ENCODE peak calls at places on chromosomes 16 and 17, in eight cellular contexts. A is fibroblast of lung; N is fibroblast of villous mesenchyme; K is NB4; S is Peyer's patch; W is fibroblast of the aortic adventitia; J is WTC11; D is CD4-positive, alpha-beta T cell. Z is an unnamed sample.

GRCh38 chr16:75198135-75198600 is 8.8 kb downstream of the CTRB2 start:
- DNase-seq in A (peak), N (peak), K (no peak), S (no peak), W (peak), J (no peak), D (no peak), Z (no peak)

GRCh38 chr17:76585649-76586593 is at the start of gene ST6GALNAC2:
- DNase-seq in A (peak), N (peak), K (peak), S (peak), W (no peak), J (peak), D (peak), Z (peak)

GRCh38 chr16:2966043-2966802 is 2.1 kb downstream of the KREMEN2 start:
- DNase-seq in A (no peak), N (no peak), K (no peak), S (no peak), W (no peak), J (peak), D (no peak), Z (peak)

GRCh38 chr16:13036600-13036999 is 135.2 kb downstream of the SHISA9 start:
- DNase-seq in A (peak), N (peak), K (peak), S (no peak), W (peak), J (peak), D (peak), Z (no peak)

GRCh38 chr17:14038206-14038605 is 31.1 kb upstream of the COX10 start:
- DNase-seq in A (peak), N (peak), K (no peak), S (no peak), W (peak), J (no peak), D (no peak), Z (no peak)

GRCh38 chr16:20774703-20775362 is 11.0 kb downstream of the ACSM3 start:
- DNase-seq in A (peak), N (peak), K (peak), S (peak), W (peak), J (peak), D (peak), Z (no peak)

GRCh38 chr16:29775742-29776408 is 2.2 kb upstream of the ZG16 start:
- DNase-seq in A (peak), N (peak), K (no peak), S (no peak), W (peak), J (no peak), D (no peak), Z (no peak)

GRCh38 chr17:41491476-41491875 is 1.8 kb upstream of the KRT36 start:
- DNase-seq in A (no peak), N (no peak), K (no peak), S (no peak), W (no peak), J (no peak), D (no peak), Z (no peak)

GRCh38 chr17:32659419-32659842 is 172.6 kb downstream of the CDK5R1 start:
- DNase-seq in A (peak), N (peak), K (peak), S (peak), W (peak), J (peak), D (peak), Z (peak)

GRCh38 chr17:27466748-27467375 is 10.6 kb downstream of the KSR1 start:
- DNase-seq in A (no peak), N (no peak), K (peak), S (peak), W (no peak), J (no peak), D (peak), Z (no peak)

GRCh38 chr16:21134053-21134452 is 16.6 kb downstream of the DNAH3 start:
- DNase-seq in A (no peak), N (no peak), K (no peak), S (no peak), W (no peak), J (no peak), D (no peak), Z (no peak)

GRCh38 chr16:30369091-30369937 is 980 bp downstream of the TBC1D10B start:
- DNase-seq in A (no peak), N (no peak), K (peak), S (no peak), W (no peak), J (no peak), D (no peak), Z (no peak)

GRCh38 chr16:83145297-83145696 is 518.5 kb downstream of the CDH13 start:
- DNase-seq in A (no peak), N (no peak), K (no peak), S (no peak), W (no peak), J (no peak), D (no peak), Z (no peak)

GRCh38 chr17:43477832-43478634 is 5.7 kb upstream of the DHX8 start:
- DNase-seq in A (no peak), N (no peak), K (no peak), S (no peak), W (no peak), J (no peak), D (no peak), Z (no peak)

GRCh38 chr16:73101568-73101967 is 53.6 kb upstream of the ZFHX3 start:
- DNase-seq in A (no peak), N (no peak), K (no peak), S (no peak), W (no peak), J (no peak), D (no peak), Z (no peak)

GRCh38 chr17:42980766-42981397 is 517 bp downstream of the RUNDC1 start:
- DNase-seq in A (peak), N (peak), K (peak), S (peak), W (peak), J (peak), D (peak), Z (no peak)

GRCh38 chr16:70684146-70685060 is 1.4 kb downstream of the MTSS2 start:
- DNase-seq in A (no peak), N (no peak), K (no peak), S (no peak), W (no peak), J (no peak), D (no peak), Z (no peak)

GRCh38 chr17:29933379-29933778 is 3.4 kb upstream of the SSH2 start:
- DNase-seq in A (peak), N (peak), K (peak), S (no peak), W (peak), J (no peak), D (no peak), Z (no peak)

GRCh38 chr17:8472663-8473062 is 37.0 kb downstream of the NDEL1 start:
- DNase-seq in A (no peak), N (no peak), K (no peak), S (peak), W (no peak), J (no peak), D (no peak), Z (no peak)

GRCh38 chr16:74720579-74720978 is 19.9 kb upstream of the MLKL start:
- DNase-seq in A (no peak), N (no peak), K (peak), S (no peak), W (no peak), J (no peak), D (no peak), Z (no peak)

GRCh38 chr16:67395105-67395457 is 1.8 kb upstream of the TPPP3 start:
- DNase-seq in A (no peak), N (no peak), K (no peak), S (no peak), W (no peak), J (no peak), D (no peak), Z (no peak)

GRCh38 chr17:30378191-30378796 is 433 bp upstream of the CPD start:
- DNase-seq in A (no peak), N (no peak), K (no peak), S (peak), W (no peak), J (peak), D (peak), Z (no peak)

DNA sequence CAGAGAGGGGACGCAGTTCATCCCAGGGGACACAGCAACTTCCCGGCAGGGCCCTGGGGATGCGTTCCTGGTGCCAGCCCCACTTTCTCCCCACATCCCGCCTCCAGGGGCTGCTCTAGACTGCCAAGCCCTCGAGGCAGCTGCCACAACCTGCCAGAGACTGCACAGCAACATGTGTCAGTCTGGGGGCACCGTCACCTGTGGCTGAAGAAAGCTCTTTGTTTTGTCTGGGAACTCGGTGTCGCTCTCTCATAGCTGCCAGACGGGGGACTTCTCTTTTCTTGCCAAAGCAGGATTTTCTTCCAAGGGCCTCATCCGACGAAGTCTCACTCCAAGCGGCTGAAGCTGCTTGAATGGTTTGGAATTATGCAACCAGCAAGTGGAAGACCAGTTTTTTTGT is 43.7 kb downstream of the COTL1 start:
- DNase-seq in A (no peak), N (no peak), K (no peak), S (no peak), W (no peak), J (peak), D (no peak), Z (no peak)
- TF ChIP-seq CTCF in A (no peak), N (no peak), K (no peak), S (no peak), W (no peak), J (no peak), D (no peak), Z (no peak)

GRCh38 chr17:33970271-33970670 is 284.8 kb upstream of the CCL2 start:
- DNase-seq in A (no peak), N (no peak), K (peak), S (no peak), W (no peak), J (no peak), D (no peak), Z (no peak)

GRCh38 chr17:33966410-33967063 is 288.5 kb upstream of the CCL2 start:
- DNase-seq in A (no peak), N (no peak), K (no peak), S (no peak), W (no peak), J (no peak), D (no peak), Z (no peak)

GRCh38 chr17:33964344-33964979 is 290.6 kb upstream of the CCL2 start:
- DNase-seq in A (no peak), N (no peak), K (peak), S (no peak), W (no peak), J (no peak), D (no peak), Z (no peak)

GRCh38 chr17:33968350-33969044 is 286.6 kb upstream of the CCL2 start:
- DNase-seq in A (no peak), N (no peak), K (peak), S (no peak), W (no peak), J (no peak), D (peak), Z (no peak)

DNA sequence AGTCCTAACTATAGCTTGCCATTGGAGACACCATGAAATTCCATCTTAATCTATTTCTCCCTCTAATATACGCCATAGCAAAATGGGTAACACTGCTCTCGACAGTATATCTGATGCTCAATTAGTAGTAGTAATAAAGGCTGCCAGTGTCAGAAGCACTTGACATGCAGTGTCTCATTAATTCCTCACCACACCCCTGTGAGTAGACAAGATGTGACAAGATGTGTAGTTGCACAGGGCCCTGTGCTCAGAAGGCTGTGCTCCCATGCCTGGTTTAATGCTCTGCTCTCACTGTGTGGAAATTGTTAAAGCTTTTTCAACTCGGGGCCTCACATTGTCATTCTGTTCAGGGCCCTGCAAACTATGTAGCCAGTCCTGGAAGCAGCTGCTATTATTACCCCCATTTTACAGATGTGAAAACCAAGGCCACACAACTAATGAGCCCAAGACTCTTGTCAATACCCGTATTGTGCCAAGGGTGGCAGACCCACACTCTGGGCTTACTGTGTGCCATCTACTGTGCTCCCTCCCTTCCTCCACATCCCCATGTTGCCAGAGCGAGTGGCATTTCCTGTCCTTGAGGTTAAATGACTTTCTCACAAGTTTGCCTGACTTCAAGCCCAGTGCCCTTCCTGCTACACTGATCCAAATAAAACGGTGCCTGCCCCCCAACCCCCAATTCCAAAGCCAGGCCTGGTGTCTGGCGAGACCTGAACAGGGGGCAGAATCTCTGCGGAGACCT is 287.3 kb upstream of the CCL2 start:
- DNase-seq in A (no peak), N (no peak), K (no peak), S (no peak), W (no peak), J (no peak), D (no peak), Z (no peak)
- TF ChIP-seq CTCF in A (no peak), N (no peak), K (no peak), S (no peak), W (no peak), J (no peak), D (no peak), Z (no peak)

DNA sequence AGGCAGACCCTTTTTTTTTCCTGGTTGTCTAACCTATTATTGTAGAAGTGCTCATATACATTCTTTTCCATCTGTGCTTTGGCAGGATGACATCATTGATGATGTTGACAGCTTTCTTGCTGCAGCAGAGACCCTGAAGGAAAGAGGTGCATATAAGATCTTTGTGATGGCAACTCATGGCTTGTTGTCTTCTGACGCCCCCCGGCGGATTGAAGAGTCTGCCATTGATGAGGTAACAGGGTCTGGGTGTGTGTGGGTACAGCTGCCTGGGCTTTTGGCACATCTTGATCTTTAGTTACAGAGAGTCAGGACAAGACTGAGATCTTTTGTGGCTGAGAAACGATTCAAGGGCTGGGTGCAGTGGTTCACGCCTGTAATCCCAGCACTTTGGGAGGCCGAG is 23.2 kb upstream of the SLC5A10 start:
- DNase-seq in A (no peak), N (no peak), K (no peak), S (no peak), W (no peak), J (no peak), D (no peak), Z (no peak)
- TF ChIP-seq CTCF in A (no peak), N (no peak), K (no peak), S (no peak), W (no peak), J (no peak), D (no peak), Z (no peak)

DNA sequence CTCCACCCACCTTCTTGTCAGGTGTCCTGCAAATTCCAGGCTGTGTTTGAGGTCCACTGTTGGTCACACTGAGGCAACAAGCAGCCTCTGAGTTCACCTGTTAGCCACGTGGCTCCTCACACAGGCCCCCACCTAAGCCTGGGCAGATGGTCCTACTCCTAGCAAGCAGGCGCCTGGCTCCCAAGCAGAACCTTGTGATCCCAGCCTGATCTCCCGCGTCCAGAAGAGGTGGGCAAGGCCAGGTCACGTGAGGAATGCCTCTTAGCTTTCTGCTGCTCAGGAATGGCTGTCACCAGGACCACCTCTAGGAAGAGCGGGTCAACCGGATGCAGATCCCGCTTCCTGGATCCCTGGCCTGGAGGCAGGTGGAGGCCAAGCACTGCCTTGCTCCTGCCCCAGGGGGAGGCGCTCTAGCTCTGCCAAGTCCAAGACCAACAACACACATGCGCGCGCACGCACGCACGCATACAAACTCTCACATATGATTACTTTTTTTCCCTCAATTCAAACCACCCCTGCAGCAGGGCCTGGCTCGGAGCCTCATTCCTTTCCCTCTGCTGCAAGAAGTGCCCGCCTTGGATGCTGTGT is 9.5 kb downstream of the CYB561 start:
- DNase-seq in A (peak), N (no peak), K (no peak), S (no peak), W (peak), J (peak), D (no peak), Z (no peak)
- TF ChIP-seq CTCF in A (no peak), N (no peak), K (peak), S (no peak), W (peak), J (no peak), D (no peak), Z (no peak)

GRCh38 chr17:10628756-10629155 is 28.4 kb downstream of the MYH3 start:
- DNase-seq in A (no peak), N (no peak), K (peak), S (no peak), W (no peak), J (peak), D (no peak), Z (no peak)

GRCh38 chr17:10631701-10632100 is 25.4 kb downstream of the MYH3 start:
- DNase-seq in A (no peak), N (no peak), K (no peak), S (no peak), W (no peak), J (no peak), D (no peak), Z (no peak)

GRCh38 chr17:10629706-10630105 is 27.4 kb downstream of the MYH3 start:
- DNase-seq in A (no peak), N (no peak), K (no peak), S (no peak), W (no peak), J (no peak), D (no peak), Z (no peak)

GRCh38 chr17:10633738-10634379 is 23.2 kb downstream of the MYH3 start:
- DNase-seq in A (no peak), N (no peak), K (no peak), S (no peak), W (no peak), J (no peak), D (no peak), Z (no peak)

DNA sequence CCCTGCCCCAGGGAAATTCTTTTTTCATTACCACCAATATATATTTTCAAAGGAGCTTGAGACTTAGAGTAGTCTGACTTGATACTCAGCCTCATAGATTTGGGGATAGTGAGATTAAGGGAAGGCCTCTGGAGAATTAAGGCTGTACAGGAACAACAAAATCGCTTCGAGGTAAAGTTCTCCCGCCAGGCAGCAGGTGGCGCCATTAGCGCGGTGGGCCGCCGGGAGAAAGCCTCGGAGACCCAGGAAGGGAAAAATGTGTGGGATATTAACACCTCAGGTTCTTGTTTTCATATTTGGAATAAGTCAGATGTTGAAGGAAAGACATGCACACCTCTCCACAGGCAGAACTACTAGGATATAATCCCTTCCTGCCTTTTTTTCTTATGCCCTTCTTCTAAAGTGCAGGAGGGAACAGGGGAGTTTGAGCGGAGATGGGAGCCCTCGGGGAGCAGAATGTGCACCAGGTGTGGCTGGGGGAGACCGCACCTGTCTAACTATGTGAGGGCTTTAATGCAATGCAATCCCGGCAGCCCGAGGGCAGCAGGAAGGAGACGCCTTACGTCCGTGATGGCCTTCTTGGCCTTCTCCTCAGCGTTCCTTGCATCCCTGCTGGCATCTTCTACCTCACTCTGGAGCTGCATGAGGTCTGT is 25.9 kb downstream of the MYH3 start:
- DNase-seq in A (peak), N (peak), K (peak), S (peak), W (peak), J (peak), D (no peak), Z (no peak)
- TF ChIP-seq CTCF in A (peak), N (peak), K (peak), S (peak), W (peak), J (peak), D (peak), Z (peak)

DNA sequence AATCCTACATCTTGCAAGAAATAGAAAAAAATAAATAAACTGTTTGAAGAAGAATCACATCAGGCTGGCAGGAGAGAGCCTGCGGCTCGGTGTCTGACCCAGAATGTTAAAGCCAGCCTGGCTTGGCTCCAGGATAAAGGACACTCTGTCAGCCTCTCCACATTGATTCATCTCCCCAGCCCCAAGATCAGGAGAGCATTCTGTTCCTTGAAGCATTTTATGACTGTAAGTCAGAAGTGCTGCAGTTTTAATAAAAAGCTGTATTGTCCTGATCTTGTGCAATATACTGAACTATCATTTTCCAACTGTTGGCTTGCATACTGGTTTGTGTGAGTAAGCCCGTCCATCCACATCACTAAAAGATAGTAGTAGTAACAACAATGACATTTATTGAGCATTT is 426.6 kb downstream of the HAPSTR1 start:
- DNase-seq in A (no peak), N (no peak), K (no peak), S (no peak), W (no peak), J (no peak), D (no peak), Z (no peak)
- TF ChIP-seq CTCF in A (no peak), N (no peak), K (no peak), S (no peak), W (no peak), J (no peak), D (no peak), Z (no peak)

DNA sequence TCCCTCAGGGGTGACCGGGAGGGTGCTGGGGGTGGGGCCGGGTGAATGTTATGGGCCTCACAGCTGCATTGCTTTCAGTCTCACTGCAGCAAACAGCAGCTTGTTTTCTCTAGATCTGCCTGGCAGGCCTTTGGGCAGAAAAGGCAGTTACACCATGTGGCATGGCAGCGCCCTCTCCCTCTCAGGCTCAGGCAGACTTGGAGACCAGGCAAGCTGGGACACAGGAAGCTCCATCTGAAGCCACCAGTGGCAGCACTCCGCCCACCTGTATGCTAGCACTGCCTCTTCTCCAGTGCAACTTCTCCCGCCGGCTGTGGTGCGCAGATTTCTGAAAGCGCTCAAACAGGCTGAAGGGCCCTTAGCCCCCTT is 66.4 kb downstream of the MPRIP start:
- DNase-seq in A (peak), N (peak), K (no peak), S (no peak), W (no peak), J (no peak), D (no peak), Z (no peak)
- TF ChIP-seq CTCF in A (no peak), N (no peak), K (no peak), S (no peak), W (no peak), J (no peak), D (no peak), Z (peak)